ENCODE peak calls at places on chromosomes 12 and 14, in ten cellular contexts. One of them, this sample, is unnamed.

GRCh38 chr14:92527724-92528123 is 14.1 kb downstream of the RIN3 start:
- DNase-seq in GF-D8: no peak
- DNase-seq in mesendoderm: no peak
- DNase-seq in neural progenitor cell: no peak
- DNase-seq in heart right ventricle: no peak
- DNase-seq in hepatocyte: no peak
- DNase-seq in activated B cell treated with CpG ODN at 0.5 μM for 24 hours: no peak
- DNase-seq in psoas muscle: no peak
- DNase-seq in NCI-H2081: no peak
- DNase-seq in activated T-helper 1 cell treated with Interleukin-2 at 50 U/mL for 16 hours: no peak
- DNase-seq in this sample: no peak

GRCh38 chr12:72271741-72272661 is at the start of gene TRHDE:
- DNase-seq in heart right ventricle: peak; percentile 7
- DNase-seq in mesendoderm: peak; percentile 86
- DNase-seq in hepatocyte: peak; percentile 71
- DNase-seq in NCI-H2081: peak; percentile 18
- DNase-seq in psoas muscle: peak; percentile 76
- DNase-seq in activated B cell treated with CpG ODN at 0.5 μM for 24 hours: no peak
- DNase-seq in activated T-helper 1 cell treated with Interleukin-2 at 50 U/mL for 16 hours: no peak
- DNase-seq in neural progenitor cell: peak; percentile 83
- DNase-seq in GF-D8: no peak
- DNase-seq in this sample: no peak

GRCh38 chr14:65354131-65354530 is 58.4 kb upstream of the FUT8 start:
- DNase-seq in mesendoderm: no peak
- DNase-seq in NCI-H2081: no peak
- DNase-seq in heart right ventricle: no peak
- DNase-seq in GF-D8: no peak
- DNase-seq in neural progenitor cell: no peak
- DNase-seq in hepatocyte: no peak
- DNase-seq in activated T-helper 1 cell treated with Interleukin-2 at 50 U/mL for 16 hours: no peak
- DNase-seq in psoas muscle: no peak
- DNase-seq in activated B cell treated with CpG ODN at 0.5 μM for 24 hours: no peak
- DNase-seq in this sample: no peak

GRCh38 chr12:119631930-119632678 is 35.8 kb upstream of the PRKAB1 start:
- DNase-seq in GF-D8: no peak
- DNase-seq in mesendoderm: no peak
- DNase-seq in activated T-helper 1 cell treated with Interleukin-2 at 50 U/mL for 16 hours: no peak
- DNase-seq in psoas muscle: no peak
- DNase-seq in activated B cell treated with CpG ODN at 0.5 μM for 24 hours: no peak
- DNase-seq in NCI-H2081: no peak
- DNase-seq in neural progenitor cell: no peak
- DNase-seq in hepatocyte: no peak
- DNase-seq in heart right ventricle: no peak
- DNase-seq in this sample: no peak

GRCh38 chr12:104352106-104352713 is 48.7 kb downstream of the EID3 start:
- DNase-seq in activated B cell treated with CpG ODN at 0.5 μM for 24 hours: no peak
- DNase-seq in heart right ventricle: no peak
- DNase-seq in NCI-H2081: no peak
- DNase-seq in GF-D8: no peak
- DNase-seq in neural progenitor cell: no peak
- DNase-seq in activated T-helper 1 cell treated with Interleukin-2 at 50 U/mL for 16 hours: no peak
- DNase-seq in hepatocyte: peak; percentile 1
- DNase-seq in mesendoderm: no peak
- DNase-seq in psoas muscle: no peak
- DNase-seq in this sample: no peak

GRCh38 chr12:18250313-18250916 is 10.9 kb upstream of the PIK3C2G start:
- DNase-seq in mesendoderm: peak; percentile 81
- DNase-seq in activated B cell treated with CpG ODN at 0.5 μM for 24 hours: no peak
- DNase-seq in NCI-H2081: peak; percentile 72
- DNase-seq in psoas muscle: no peak
- DNase-seq in neural progenitor cell: peak; percentile 88
- DNase-seq in activated T-helper 1 cell treated with Interleukin-2 at 50 U/mL for 16 hours: no peak
- DNase-seq in hepatocyte: peak; percentile 87
- DNase-seq in heart right ventricle: peak; percentile 28
- DNase-seq in GF-D8: no peak
- DNase-seq in this sample: peak; percentile 55

GRCh38 chr12:46942579-46942978 is 116.8 kb upstream of the SLC38A4 start:
- DNase-seq in activated B cell treated with CpG ODN at 0.5 μM for 24 hours: no peak
- DNase-seq in heart right ventricle: no peak
- DNase-seq in psoas muscle: no peak
- DNase-seq in NCI-H2081: no peak
- DNase-seq in GF-D8: no peak
- DNase-seq in hepatocyte: no peak
- DNase-seq in mesendoderm: no peak
- DNase-seq in activated T-helper 1 cell treated with Interleukin-2 at 50 U/mL for 16 hours: no peak
- DNase-seq in neural progenitor cell: no peak
- DNase-seq in this sample: no peak

GRCh38 chr12:6958609-6959375 is 7.6 kb downstream of the PTPN6 start:
- DNase-seq in neural progenitor cell: no peak
- DNase-seq in mesendoderm: no peak
- DNase-seq in NCI-H2081: no peak
- DNase-seq in activated T-helper 1 cell treated with Interleukin-2 at 50 U/mL for 16 hours: peak; percentile 58
- DNase-seq in heart right ventricle: peak; percentile 56
- DNase-seq in psoas muscle: peak; percentile 61
- DNase-seq in activated B cell treated with CpG ODN at 0.5 μM for 24 hours: peak; percentile 65
- DNase-seq in hepatocyte: no peak
- DNase-seq in GF-D8: peak; percentile 76
- DNase-seq in this sample: no peak

GRCh38 chr14:36217732-36218131 is 41.2 kb upstream of the PTCSC3 start:
- DNase-seq in GF-D8: no peak
- DNase-seq in activated T-helper 1 cell treated with Interleukin-2 at 50 U/mL for 16 hours: no peak
- DNase-seq in psoas muscle: no peak
- DNase-seq in heart right ventricle: no peak
- DNase-seq in hepatocyte: no peak
- DNase-seq in mesendoderm: no peak
- DNase-seq in activated B cell treated with CpG ODN at 0.5 μM for 24 hours: no peak
- DNase-seq in neural progenitor cell: no peak
- DNase-seq in NCI-H2081: no peak
- DNase-seq in this sample: no peak

This sample was measured in fibroblast of the conjunctiva.